ENCODE peak calls at places on chromosome 20, in nine cellular contexts. E, A, F, Y, R, T, W, X and L are unnamed samples.
A peak's percentile ranks its signal among the peaks of the same experiment; 100 is the strongest.

GRCh38 chr20:59933849-59934585 is 580 bp upstream of the SYCP2 start:
- DNase-seq in E (no peak), A (peak; percentile 49), F (peak; percentile 70), Y (peak; percentile 86), R (peak; percentile 39), T (peak; percentile 96), W (peak; percentile 63), X (peak; percentile 79), L (peak; percentile 81)

GRCh38 chr20:3273371-3273770 is 34.4 kb upstream of the SLC4A11 start:
- DNase-seq in E (no peak), A (no peak), F (no peak), Y (no peak), R (no peak), T (no peak), W (no peak), X (no peak), L (no peak)

GRCh38 chr20:33415948-33416347 is 14.6 kb upstream of the CDK5RAP1 start:
- DNase-seq in E (no peak), A (peak; percentile 35), F (peak; percentile 24), Y (peak; percentile 60), R (no peak), T (no peak), W (no peak), X (no peak), L (no peak)

GRCh38 chr20:59428441-59429205 is 128.2 kb downstream of the EDN3 start:
- DNase-seq in E (no peak), A (no peak), F (no peak), Y (no peak), R (no peak), T (peak; percentile 57), W (no peak), X (no peak), L (no peak)

GRCh38 chr20:60137657-60138245 is 179.5 kb downstream of the CDH26 start:
- DNase-seq in E (no peak), A (peak; percentile 24), F (peak; percentile 49), Y (no peak), R (peak; percentile 53), T (no peak), W (no peak), X (no peak), L (no peak)

GRCh38 chr20:13037727-13038126 is 29.0 kb downstream of the SPTLC3 start:
- DNase-seq in E (no peak), A (peak; percentile 22), F (peak; percentile 45), Y (no peak), R (peak; percentile 60), T (no peak), W (no peak), X (no peak), L (no peak)

GRCh38 chr20:48682529-48683385 is 145.0 kb downstream of the PREX1 start:
- DNase-seq in E (no peak), A (peak; percentile 92), F (peak; percentile 12), Y (peak; percentile 94), R (peak; percentile 77), T (no peak), W (peak; percentile 74), X (no peak), L (no peak)

GRCh38 chr20:19699132-19699971 is 58.7 kb upstream of the RIN2 start:
- DNase-seq in E (no peak), A (peak; percentile 87), F (peak; percentile 53), Y (no peak), R (peak; percentile 86), T (peak; percentile 77), W (no peak), X (no peak), L (no peak)

GRCh38 chr20:32463642-32464400 is 105.7 kb downstream of the ASXL1 start:
- DNase-seq in E (no peak), A (no peak), F (no peak), Y (peak; percentile 27), R (no peak), T (no peak), W (no peak), X (no peak), L (no peak)

DNA sequence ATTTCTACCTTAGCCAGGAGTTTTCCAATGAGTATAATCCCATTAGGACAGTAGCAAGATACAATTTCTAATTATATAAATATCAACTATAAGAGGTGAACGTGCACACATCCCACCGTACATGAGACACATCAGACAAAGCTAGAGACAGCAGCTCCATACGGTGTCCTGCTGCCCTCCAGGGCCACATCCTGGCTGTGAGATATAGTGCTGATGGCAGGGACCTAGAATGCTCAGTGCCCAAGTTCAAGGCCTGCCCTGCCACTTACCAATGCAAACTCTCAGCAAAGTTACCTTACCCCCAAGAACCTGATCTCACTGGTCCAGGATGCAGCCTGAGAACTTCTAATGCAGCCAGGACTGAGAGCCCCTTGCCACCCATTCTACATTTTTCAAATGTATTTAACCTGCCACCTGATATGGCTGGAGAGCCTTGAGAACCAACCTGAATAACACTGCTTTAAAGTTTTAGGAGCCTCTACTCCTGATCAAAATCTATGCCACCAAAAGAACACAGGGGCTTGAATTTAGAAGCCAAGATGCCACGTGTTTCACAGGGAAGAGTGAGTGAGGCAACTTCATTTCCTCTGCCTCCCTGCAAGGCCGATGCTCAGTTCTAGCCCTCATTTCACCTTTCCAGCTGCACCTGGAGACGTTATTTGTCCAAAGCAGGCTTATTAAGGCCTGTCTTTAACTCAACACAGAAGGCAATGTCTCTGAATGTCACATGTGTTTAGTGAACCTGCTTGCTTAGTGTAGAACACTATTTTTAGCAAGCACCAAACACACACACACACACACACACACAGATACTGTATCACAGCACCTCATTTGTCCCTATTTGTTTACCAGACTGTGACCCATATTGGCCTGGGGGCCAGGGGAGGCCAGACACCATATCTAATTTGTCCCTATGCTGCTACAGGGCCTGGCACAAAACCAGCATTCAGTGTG is 6.1 kb downstream of the NFATC2 start:
- DNase-seq in E (no peak), A (no peak), F (no peak), Y (no peak), R (no peak), T (no peak), W (no peak), X (no peak), L (no peak)
- TF ChIP-seq CTCF in E (no peak), A (no peak), F (no peak), Y (no peak), R (no peak), T (no peak), W (no peak), X (no peak), L (no peak)

DNA sequence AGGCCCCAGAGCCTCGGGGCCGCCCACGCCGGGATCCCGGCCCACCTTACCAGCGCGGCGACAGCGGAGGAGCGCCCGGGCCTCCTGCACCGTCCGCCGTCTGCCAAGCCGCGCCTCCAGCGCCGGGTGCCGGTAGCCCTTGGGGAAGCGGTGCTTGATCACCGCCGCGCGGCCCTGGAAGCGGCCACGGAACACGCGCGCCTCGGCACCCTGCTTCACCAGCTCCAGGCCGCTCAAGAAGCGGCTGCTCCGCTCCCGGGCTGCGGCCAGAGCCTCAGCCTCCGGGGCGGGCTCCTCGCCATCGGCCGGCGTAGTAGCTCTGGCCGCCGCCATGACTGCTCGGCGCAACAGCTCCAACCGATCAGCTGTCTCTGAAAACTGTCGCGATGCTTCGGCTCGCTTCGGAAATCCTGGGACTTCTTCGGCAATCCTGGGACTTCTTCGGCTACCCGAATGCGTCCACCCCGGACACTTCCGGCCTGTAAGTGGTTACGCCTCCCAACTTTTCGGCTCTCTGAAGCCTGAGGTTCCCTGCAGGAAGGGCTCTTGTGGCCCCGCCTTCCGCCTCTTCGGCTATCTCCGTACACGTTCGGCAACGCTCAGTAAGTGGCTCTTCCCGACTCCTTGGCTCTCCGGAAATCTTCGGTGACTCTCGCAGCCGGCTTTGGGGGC is at the start of gene TP53RK:
- DNase-seq in E (peak; percentile 83), A (peak; percentile 100), F (peak; percentile 100), Y (peak; percentile 98), R (peak; percentile 100), T (peak; percentile 99), W (peak; percentile 98), X (peak; percentile 89), L (peak; percentile 92)
- TF ChIP-seq CTCF in E (peak; percentile 22), A (peak; percentile 22), F (peak; percentile 19), Y (peak; percentile 10), R (peak; percentile 30), T (no peak), W (peak; percentile 49), X (no peak), L (peak; percentile 23)

DNA sequence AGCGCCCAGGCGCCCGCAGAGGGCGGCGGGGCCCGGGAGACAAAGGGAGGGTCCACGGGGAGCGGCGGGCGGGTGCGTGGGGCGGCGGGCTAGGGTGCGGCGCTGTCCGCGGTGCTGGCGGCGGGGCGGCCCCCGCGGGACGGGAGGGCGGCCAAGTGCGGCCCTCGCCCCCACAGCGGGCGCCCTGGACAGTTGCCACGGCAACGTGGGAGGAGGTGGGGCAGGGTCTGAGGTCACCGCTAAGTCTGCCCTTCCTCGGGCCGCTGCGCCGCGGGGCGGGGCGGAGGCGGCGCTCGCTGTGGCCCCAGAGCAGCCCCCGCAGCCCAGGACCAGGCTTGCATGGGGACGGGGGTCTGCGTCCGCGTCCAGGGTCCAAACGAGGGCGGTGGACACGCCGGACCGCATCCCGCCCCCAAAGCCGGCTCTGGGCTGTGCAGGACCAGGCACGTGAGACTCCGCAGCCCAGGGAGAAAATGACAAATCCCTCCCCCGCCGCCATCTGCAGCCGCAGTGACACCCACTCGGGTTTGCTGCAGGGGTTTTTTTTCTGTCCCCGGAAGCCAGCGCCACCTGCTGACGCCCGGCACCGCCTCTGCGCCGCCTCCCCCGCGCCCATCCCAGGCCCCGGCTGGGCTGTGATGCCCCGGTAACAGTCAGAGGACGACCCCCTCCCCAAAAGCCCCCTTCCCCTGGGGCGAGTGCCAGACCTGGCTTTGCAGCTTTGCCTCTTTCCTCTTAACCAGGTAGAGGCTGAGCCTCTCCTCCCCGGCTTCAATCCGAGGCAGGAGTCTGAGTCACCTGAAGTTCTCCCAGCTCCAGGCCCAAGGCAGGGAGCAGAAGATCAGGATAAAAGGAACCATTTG is 36.8 kb downstream of the YTHDF1 start:
- DNase-seq in E (no peak), A (peak; percentile 4), F (peak; percentile 53), Y (peak; percentile 42), R (no peak), T (no peak), W (no peak), X (peak; percentile 70), L (peak; percentile 69)
- TF ChIP-seq CTCF in E (peak; percentile 47), A (peak; percentile 37), F (peak; percentile 36), Y (peak; percentile 43), R (peak; percentile 49), T (no peak), W (no peak), X (no peak), L (peak; percentile 56)

GRCh38 chr20:40073535-40074111 is 615.4 kb downstream of the MAFB start:
- DNase-seq in E (no peak), A (no peak), F (no peak), Y (no peak), R (peak; percentile 2), T (no peak), W (no peak), X (no peak), L (no peak)

GRCh38 chr20:40072907-40073306 is 616.1 kb downstream of the MAFB start:
- DNase-seq in E (no peak), A (no peak), F (no peak), Y (no peak), R (no peak), T (no peak), W (no peak), X (no peak), L (no peak)
- TF ChIP-seq CTCF in E (no peak), A (no peak), F (no peak), Y (no peak), R (no peak), T (no peak), W (no peak), X (no peak), L (no peak)